ENCODE peak calls at places on chromosomes 5 and 9, in four cellular contexts. Z is mesendoderm, E is mesenchymal stem cell, J is neuronal stem cell. A is an unnamed sample.

GRCh38 chr9:38185647-38186371 is 116.8 kb upstream of the SHB start:
- DNase-seq in Z (no peak), E (no peak), J (no peak), A (no peak)

GRCh38 chr9:78273761-78274160 is 23.2 kb upstream of the PSAT1 start:
- DNase-seq in Z (peak; percentile 30), E (peak; percentile 29), J (no peak), A (no peak)

GRCh38 chr5:1322036-1322903 is 22.6 kb downstream of the CLPTM1L start:
- DNase-seq in Z (no peak), E (no peak), J (no peak), A (no peak)

GRCh38 chr9:135671591-135672041 is 8.5 kb downstream of the LCN9 start:
- DNase-seq in Z (peak; percentile 74), E (no peak), J (no peak), A (peak; percentile 86)

GRCh38 chr5:173789031-173789920 is 98.9 kb upstream of the CPEB4 start:
- DNase-seq in Z (no peak), E (peak; percentile 76), J (no peak), A (no peak)

GRCh38 chr5:168916266-168916665 is 337.1 kb upstream of the PANK3 start:
- DNase-seq in Z (peak; percentile 44), E (peak; percentile 28), J (no peak), A (peak; percentile 51)

GRCh38 chr9:75372499-75373268 is 284.4 kb downstream of the OSTF1 start:
- DNase-seq in Z (no peak), E (no peak), J (no peak), A (no peak)

GRCh38 chr9:79573697-79573976 is 1.9 kb downstream of the TLE4 start:
- DNase-seq in Z (no peak), E (no peak), J (no peak), A (no peak)

GRCh38 chr5:78497573-78498533 is 137.4 kb downstream of the SCAMP1 start:
- DNase-seq in Z (no peak), E (no peak), J (no peak), A (no peak)

GRCh38 chr5:178732281-178732680 is 1.8 kb upstream of the ZNF354A start:
- DNase-seq in Z (peak; percentile 30), E (no peak), J (no peak), A (no peak)

GRCh38 chr5:138224712-138225111 is 11.6 kb upstream of the CDC23 start:
- DNase-seq in Z (no peak), E (no peak), J (no peak), A (no peak)

GRCh38 chr5:634191-634590 is 22.1 kb downstream of the CEP72 start:
- DNase-seq in Z (no peak), E (no peak), J (no peak), A (peak; percentile 39)

GRCh38 chr5:39420482-39421145 is 4.2 kb downstream of the DAB2 start:
- DNase-seq in Z (peak; percentile 65), E (peak; percentile 52), J (no peak), A (no peak)

GRCh38 chr5:98573834-98574233 is 199.6 kb upstream of the RGMB start:
- DNase-seq in Z (no peak), E (no peak), J (no peak), A (no peak)

GRCh38 chr5:84758008-84758407 is 373.3 kb upstream of the EDIL3 start:
- DNase-seq in Z (no peak), E (no peak), J (no peak), A (no peak)

GRCh38 chr9:78074385-78075291 is 43.0 kb upstream of the GNAQ start:
- DNase-seq in Z (no peak), E (no peak), J (no peak), A (no peak)

GRCh38 chr9:76912631-76913275 is 6.8 kb upstream of the PRUNE2 start:
- DNase-seq in Z (no peak), E (peak; percentile 9), J (no peak), A (no peak)

GRCh38 chr5:78279194-78279593 is 15.3 kb downstream of the AP3B1 start:
- DNase-seq in Z (no peak), E (no peak), J (no peak), A (no peak)

GRCh38 chr5:50744761-50745160 is 78.3 kb downstream of the PARP8 start:
- DNase-seq in Z (no peak), E (peak; percentile 85), J (no peak), A (no peak)

GRCh38 chr5:41925555-41925946 is 470 bp downstream of the FBXO4 start:
- DNase-seq in Z (no peak), E (no peak), J (peak; percentile 9), A (peak; percentile 47)

GRCh38 chr9:70413427-70413797 is 1.0 kb downstream of the KLF9 start:
- DNase-seq in Z (peak; percentile 72), E (no peak), J (no peak), A (no peak)

GRCh38 chr9:27763831-27764230 is 190.6 kb upstream of the C9orf72 start:
- DNase-seq in Z (no peak), E (no peak), J (no peak), A (no peak)

GRCh38 chr5:136212252-136212721 is 19.3 kb upstream of the SMIM32 start:
- DNase-seq in Z (peak; percentile 63), E (peak; percentile 45), J (peak; percentile 51), A (peak; percentile 84)

GRCh38 chr5:177023247-177023703 is 779 bp downstream of the ZNF346 start:
- DNase-seq in Z (peak; percentile 31), E (peak; percentile 38), J (peak; percentile 20), A (no peak)

GRCh38 chr5:31931872-31932271 is 242.2 kb downstream of the GOLPH3 start:
- DNase-seq in Z (no peak), E (no peak), J (no peak), A (no peak)

GRCh38 chr9:20066120-20066519 is 277.3 kb upstream of the SLC24A2 start:
- DNase-seq in Z (no peak), E (no peak), J (no peak), A (no peak)

GRCh38 chr9:105126233-105126632 is 118.2 kb upstream of the SLC44A1 start:
- DNase-seq in Z (no peak), E (peak; percentile 22), J (no peak), A (no peak)
- H3K23ac ChIP-seq in Z (no peak overlapping the region), E (no peak overlapping the region), J (no peak overlapping the region), A (no peak overlapping the region)

DNA sequence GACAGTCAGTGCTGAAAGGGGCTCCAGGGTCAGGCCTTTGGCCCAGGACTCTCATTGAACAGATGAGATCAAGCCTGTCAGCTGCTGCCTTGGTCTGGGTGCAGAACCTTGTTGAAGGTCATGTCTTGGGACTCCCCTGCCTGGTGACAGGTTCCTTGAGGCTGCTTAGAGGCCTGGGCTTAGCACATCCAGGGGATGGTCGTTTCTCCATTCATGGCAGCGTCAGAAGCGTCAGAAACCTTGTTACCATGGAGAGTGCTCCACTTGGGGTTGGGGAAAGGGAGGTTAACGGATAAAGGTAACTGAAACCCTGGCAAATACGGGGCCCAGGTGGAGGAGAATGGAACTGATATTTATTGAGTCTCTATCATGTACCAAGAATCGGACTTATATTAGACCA is 8.8 kb downstream of the ARPC5L start:
- DNase-seq in Z (no peak), E (no peak), J (no peak), A (no peak)
- H3K23ac ChIP-seq in Z (no peak overlapping the region), E (no peak overlapping the region), J (no peak overlapping the region), A (no peak overlapping the region)

GRCh38 chr5:163758283-163758711 is 252.9 kb downstream of the MAT2B start:
- DNase-seq in Z (no peak), E (peak; percentile 1), J (no peak), A (no peak)
- H3K23ac ChIP-seq in Z (no peak overlapping the region), E (no peak overlapping the region), J (no peak overlapping the region), A (no peak overlapping the region)

DNA sequence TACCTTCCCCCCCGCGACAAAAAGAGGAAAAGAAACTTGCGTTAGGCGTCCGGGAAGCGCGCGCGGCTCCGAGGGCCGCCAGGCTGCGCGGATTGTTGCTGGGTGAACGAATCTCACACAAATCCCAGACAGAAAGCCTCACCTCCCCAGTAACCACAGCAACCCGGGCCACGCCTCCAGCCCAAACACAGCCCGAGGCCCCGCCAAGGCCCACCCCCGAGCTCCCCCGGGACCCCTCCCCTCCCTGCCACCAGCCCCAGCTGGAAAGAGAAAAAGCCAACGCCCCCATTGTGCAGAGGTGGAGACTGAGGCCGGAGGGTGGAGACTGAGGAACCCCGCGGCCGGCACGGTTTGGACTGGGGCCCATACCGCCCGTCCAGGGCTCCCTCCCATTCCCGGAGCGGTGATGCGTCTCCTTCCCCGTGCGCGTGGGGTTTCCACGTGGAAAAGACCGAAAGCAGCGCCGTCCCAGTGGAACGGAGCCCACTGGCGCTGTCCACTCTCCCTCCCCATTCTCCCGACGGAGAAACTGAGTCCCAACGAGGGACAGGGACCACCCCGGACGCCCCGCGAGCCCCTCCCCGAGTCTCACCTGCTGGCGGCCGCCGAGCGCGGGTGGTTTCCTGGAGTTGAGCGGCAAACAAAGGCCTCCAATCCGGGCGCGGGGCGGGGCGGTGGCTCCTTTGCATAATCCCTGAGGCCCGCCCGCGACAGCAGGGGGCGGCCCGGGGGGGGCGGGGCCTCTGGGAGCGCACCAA is 10.2 kb upstream of the AKNA start:
- DNase-seq in Z (peak; percentile 98), E (peak; percentile 95), J (peak; percentile 94), A (peak; percentile 98)
- H3K23ac ChIP-seq in Z (no peak overlapping the region), E (no peak overlapping the region), J (no peak overlapping the region), A (no peak overlapping the region)

GRCh38 chr9:131677051-131677444 is 62.8 kb downstream of the RAPGEF1 start:
- DNase-seq in Z (no peak), E (peak; percentile 68), J (no peak), A (no peak)
- H3K23ac ChIP-seq in Z (no peak overlapping the region), E (no peak overlapping the region), J (no peak overlapping the region), A (no peak overlapping the region)

DNA sequence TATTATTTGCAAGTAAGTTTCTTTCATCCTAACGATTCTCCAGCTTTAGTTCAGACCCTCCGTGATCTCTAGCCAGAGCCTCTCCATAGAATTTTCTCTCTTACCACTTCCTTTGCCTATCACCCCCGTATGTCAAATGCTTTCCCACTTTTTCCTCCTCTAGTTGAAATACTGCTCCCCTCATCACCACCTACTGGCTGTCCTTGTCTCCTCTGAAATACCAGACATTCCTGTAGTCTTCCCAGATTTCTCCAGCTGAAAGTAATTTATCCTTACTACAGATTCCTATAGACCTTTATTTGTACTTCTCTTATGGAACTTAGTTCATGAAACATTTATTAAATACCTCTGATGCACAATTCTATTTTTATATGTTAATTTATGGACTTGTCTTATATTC is 36.0 kb upstream of the GLIPR2 start:
- DNase-seq in Z (peak; percentile 90), E (peak; percentile 28), J (peak; percentile 12), A (no peak)
- H3K23ac ChIP-seq in Z (no peak overlapping the region), E (no peak overlapping the region), J (no peak overlapping the region), A (no peak overlapping the region)

GRCh38 chr5:116420540-116420939 is 154.1 kb downstream of the SEMA6A start:
- DNase-seq in Z (no peak), E (no peak), J (no peak), A (no peak)
- H3K23ac ChIP-seq in Z (no peak overlapping the region), E (no peak overlapping the region), J (no peak overlapping the region), A (no peak overlapping the region)

GRCh38 chr9:127854169-127854833 is at the start of gene ENG:
- DNase-seq in Z (peak; percentile 71), E (peak; percentile 64), J (no peak), A (no peak)
- H3K23ac ChIP-seq in Z (no peak within 1 kb of the TSS), E (peak within 1 kb of the TSS; percentile 51), J (peak within 1 kb of the TSS; percentile 77), A (no peak within 1 kb of the TSS)